ENCODE peak calls at places on chromosomes 5 and 9, in six cellular contexts. One of them, this sample, is unnamed.

GRCh38 chr5:159207222-159207615 is 2.1 kb downstream of the RNF145 start:
- DNase-seq in HepG2: no peak
- DNase-seq in stomach: no peak
- DNase-seq in K562: no peak
- DNase-seq in GM12891: no peak
- DNase-seq in sigmoid colon: no peak
- DNase-seq in this sample: no peak

GRCh38 chr5:176806137-176806536 is 4.2 kb upstream of the UNC5A start:
- DNase-seq in sigmoid colon: no peak
- DNase-seq in stomach: no peak
- DNase-seq in HepG2: no peak
- DNase-seq in K562: no peak
- DNase-seq in GM12891: no peak
- DNase-seq in this sample: no peak

GRCh38 chr9:113709721-113710120 is 166.4 kb upstream of the ZNF618 start:
- DNase-seq in HepG2: no peak
- DNase-seq in GM12891: no peak
- DNase-seq in stomach: no peak
- DNase-seq in K562: no peak
- DNase-seq in sigmoid colon: no peak
- DNase-seq in this sample: no peak

GRCh38 chr5:172699423-172699822 is 58.4 kb downstream of the NEURL1B start:
- DNase-seq in sigmoid colon: no peak
- DNase-seq in HepG2: no peak
- DNase-seq in K562: no peak
- DNase-seq in GM12891: no peak
- DNase-seq in stomach: no peak
- DNase-seq in this sample: no peak

GRCh38 chr9:76621011-76621410 is 143.2 kb upstream of the PCA3 start:
- DNase-seq in K562: no peak
- DNase-seq in sigmoid colon: no peak
- DNase-seq in HepG2: no peak
- DNase-seq in stomach: no peak
- DNase-seq in GM12891: no peak
- DNase-seq in this sample: no peak

GRCh38 chr9:89363921-89364663 is 45.8 kb downstream of the SECISBP2 start:
- DNase-seq in sigmoid colon: peak; percentile 55
- DNase-seq in K562: no peak
- DNase-seq in stomach: peak; percentile 20
- DNase-seq in GM12891: no peak
- DNase-seq in HepG2: no peak
- DNase-seq in this sample: no peak

GRCh38 chr9:92094655-92095054 is 20.6 kb downstream of the SPTLC1 start:
- DNase-seq in GM12891: no peak
- DNase-seq in HepG2: peak; percentile 5
- DNase-seq in sigmoid colon: no peak
- DNase-seq in stomach: no peak
- DNase-seq in K562: peak; percentile 46
- DNase-seq in this sample: no peak

GRCh38 chr5:39448504-39449128 is 23.8 kb upstream of the DAB2 start:
- DNase-seq in K562: no peak
- DNase-seq in HepG2: no peak
- DNase-seq in stomach: peak; percentile 25
- DNase-seq in GM12891: no peak
- DNase-seq in sigmoid colon: no peak
- DNase-seq in this sample: no peak

GRCh38 chr9:114034663-114035062 is 43.4 kb downstream of the AMBP start:
- DNase-seq in HepG2: no peak
- DNase-seq in K562: no peak
- DNase-seq in sigmoid colon: peak; percentile 33
- DNase-seq in stomach: no peak
- DNase-seq in GM12891: no peak
- DNase-seq in this sample: no peak

GRCh38 chr9:87497604-87498045 is at the start of gene DAPK1:
- DNase-seq in K562: peak; percentile 77
- DNase-seq in stomach: peak; percentile 79
- DNase-seq in GM12891: peak; percentile 29
- DNase-seq in sigmoid colon: peak; percentile 83
- DNase-seq in HepG2: peak; percentile 55
- DNase-seq in this sample: peak; percentile 61

GRCh38 chr9:123434619-123435240 is 78.7 kb downstream of the CRB2 start:
- DNase-seq in sigmoid colon: peak; percentile 29
- DNase-seq in stomach: no peak
- DNase-seq in GM12891: no peak
- DNase-seq in HepG2: peak; percentile 12
- DNase-seq in K562: peak; percentile 51
- DNase-seq in this sample: no peak

GRCh38 chr9:83706703-83707517 is 848 bp downstream of the UBQLN1 start:
- DNase-seq in GM12891: peak; percentile 15
- DNase-seq in K562: peak; percentile 31
- DNase-seq in stomach: peak; percentile 34
- DNase-seq in sigmoid colon: peak; percentile 71
- DNase-seq in HepG2: peak; percentile 30
- DNase-seq in this sample: peak; percentile 26

GRCh38 chr9:87527211-87527916 is 29.7 kb downstream of the DAPK1 start:
- DNase-seq in HepG2: no peak
- DNase-seq in GM12891: no peak
- DNase-seq in sigmoid colon: no peak
- DNase-seq in K562: no peak
- DNase-seq in stomach: no peak
- DNase-seq in this sample: no peak

GRCh38 chr5:60479542-60479941 is 220.4 kb downstream of the DEPDC1B start:
- DNase-seq in HepG2: no peak
- DNase-seq in sigmoid colon: no peak
- DNase-seq in K562: no peak
- DNase-seq in stomach: no peak
- DNase-seq in GM12891: no peak
- DNase-seq in this sample: no peak

GRCh38 chr5:1748271-1748670 is 51.4 kb downstream of the MRPL36 start:
- DNase-seq in stomach: no peak
- DNase-seq in GM12891: no peak
- DNase-seq in HepG2: no peak
- DNase-seq in sigmoid colon: peak; percentile 20
- DNase-seq in K562: no peak
- DNase-seq in this sample: no peak

GRCh38 chr9:70435948-70436347 is 21.5 kb upstream of the KLF9 start:
- DNase-seq in HepG2: no peak
- DNase-seq in sigmoid colon: no peak
- DNase-seq in K562: no peak
- DNase-seq in GM12891: no peak
- DNase-seq in stomach: no peak
- DNase-seq in this sample: no peak

GRCh38 chr5:81826128-81826527 is 75.2 kb upstream of the SSBP2 start:
- DNase-seq in stomach: no peak
- DNase-seq in GM12891: no peak
- DNase-seq in HepG2: no peak
- DNase-seq in K562: no peak
- DNase-seq in sigmoid colon: no peak
- DNase-seq in this sample: no peak

GRCh38 chr5:123476696-123477095 is 35.3 kb upstream of the CSNK1G3 start:
- DNase-seq in GM12891: no peak
- DNase-seq in K562: no peak
- DNase-seq in sigmoid colon: no peak
- DNase-seq in HepG2: no peak
- DNase-seq in stomach: no peak
- DNase-seq in this sample: no peak

GRCh38 chr9:127397722-127398647 is 1.0 kb downstream of the SLC2A8 start:
- DNase-seq in sigmoid colon: peak; percentile 77
- DNase-seq in stomach: peak; percentile 40
- DNase-seq in HepG2: peak; percentile 36
- DNase-seq in GM12891: peak; percentile 29
- DNase-seq in K562: peak; percentile 52
- DNase-seq in this sample: peak; percentile 41

GRCh38 chr5:149411738-149412519 is 32.8 kb upstream of the IL17B start:
- DNase-seq in HepG2: no peak
- DNase-seq in sigmoid colon: peak; percentile 66
- DNase-seq in K562: no peak
- DNase-seq in stomach: no peak
- DNase-seq in GM12891: no peak
- DNase-seq in this sample: no peak

GRCh38 chr9:1726993-1727759 is 288.0 kb upstream of the SMARCA2 start:
- DNase-seq in GM12891: no peak
- DNase-seq in sigmoid colon: no peak
- DNase-seq in HepG2: no peak
- DNase-seq in stomach: no peak
- DNase-seq in K562: no peak
- DNase-seq in this sample: no peak

GRCh38 chr5:80068775-80069174 is 33.6 kb downstream of the THBS4 start:
- DNase-seq in sigmoid colon: no peak
- DNase-seq in K562: no peak
- DNase-seq in stomach: no peak
- DNase-seq in HepG2: no peak
- DNase-seq in GM12891: no peak
- DNase-seq in this sample: no peak

GRCh38 chr5:36450229-36451024 is 148.7 kb upstream of the RANBP3L start:
- DNase-seq in K562: no peak
- DNase-seq in stomach: no peak
- DNase-seq in GM12891: no peak
- DNase-seq in sigmoid colon: no peak
- DNase-seq in HepG2: no peak
- DNase-seq in this sample: no peak

GRCh38 chr9:98157372-98157771 is 35.1 kb downstream of the CORO2A start:
- DNase-seq in K562: no peak
- DNase-seq in sigmoid colon: peak; percentile 41
- DNase-seq in GM12891: no peak
- DNase-seq in stomach: no peak
- DNase-seq in HepG2: no peak
- DNase-seq in this sample: no peak

GRCh38 chr9:98159790-98160189 is 32.6 kb downstream of the CORO2A start:
- DNase-seq in GM12891: no peak
- DNase-seq in HepG2: no peak
- DNase-seq in stomach: no peak
- DNase-seq in sigmoid colon: no peak
- DNase-seq in K562: no peak
- DNase-seq in this sample: no peak

GRCh38 chr9:98159301-98159700 is 33.1 kb downstream of the CORO2A start:
- DNase-seq in HepG2: no peak
- DNase-seq in K562: no peak
- DNase-seq in sigmoid colon: peak; percentile 55
- DNase-seq in GM12891: no peak
- DNase-seq in stomach: no peak
- DNase-seq in this sample: no peak

GRCh38 chr9:98154678-98155077 is 35.7 kb upstream of the TRIM14 start:
- DNase-seq in sigmoid colon: no peak
- DNase-seq in stomach: no peak
- DNase-seq in K562: no peak
- DNase-seq in GM12891: no peak
- DNase-seq in HepG2: no peak
- DNase-seq in this sample: no peak

DNA sequence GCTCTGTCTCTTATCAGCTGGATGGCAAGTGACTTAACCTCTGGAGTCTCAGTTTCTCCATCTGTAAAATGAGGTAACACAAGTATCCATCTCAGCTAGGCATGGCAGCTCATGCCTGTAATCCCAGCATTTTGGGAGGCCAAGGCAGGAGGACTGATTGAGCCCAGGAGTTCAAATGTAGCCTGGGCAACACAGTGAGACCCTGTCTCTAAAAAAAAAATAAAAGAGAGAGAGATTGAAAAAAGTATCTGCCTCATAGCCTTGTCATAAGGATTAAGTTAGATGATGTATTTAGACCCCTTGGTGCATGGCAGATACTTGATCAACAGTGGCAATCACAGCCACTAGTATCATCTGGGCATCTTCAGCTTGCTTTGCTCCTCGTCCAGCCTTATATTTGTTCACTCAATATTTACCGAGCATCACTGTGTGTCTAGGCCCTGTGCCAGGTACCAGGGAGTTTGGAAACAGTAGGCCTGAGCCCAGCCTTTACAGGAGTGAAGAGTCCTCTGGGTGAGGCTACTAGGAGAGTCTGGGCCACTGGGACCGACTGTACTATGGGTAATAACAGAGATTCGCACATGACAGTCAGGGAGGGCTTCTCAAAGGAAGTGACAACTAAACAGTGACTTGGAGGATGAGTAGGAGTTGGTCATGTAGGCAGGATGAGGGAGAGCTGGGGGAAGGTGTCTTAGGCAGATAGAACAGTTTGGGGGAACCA is 34.2 kb downstream of the CORO2A start:
- DNase-seq in stomach: peak; percentile 83
- DNase-seq in GM12891: no peak
- DNase-seq in K562: no peak
- DNase-seq in HepG2: peak; percentile 88
- DNase-seq in sigmoid colon: no peak
- DNase-seq in this sample: no peak
- TF ChIP-seq POLR2AphosphoS5 in stomach: no peak
- TF ChIP-seq POLR2AphosphoS5 in GM12891: no peak
- TF ChIP-seq POLR2AphosphoS5 in K562: no peak
- TF ChIP-seq POLR2AphosphoS5 in HepG2: no peak
- TF ChIP-seq POLR2AphosphoS5 in sigmoid colon: no peak
- TF ChIP-seq POLR2AphosphoS5 in this sample: no peak

DNA sequence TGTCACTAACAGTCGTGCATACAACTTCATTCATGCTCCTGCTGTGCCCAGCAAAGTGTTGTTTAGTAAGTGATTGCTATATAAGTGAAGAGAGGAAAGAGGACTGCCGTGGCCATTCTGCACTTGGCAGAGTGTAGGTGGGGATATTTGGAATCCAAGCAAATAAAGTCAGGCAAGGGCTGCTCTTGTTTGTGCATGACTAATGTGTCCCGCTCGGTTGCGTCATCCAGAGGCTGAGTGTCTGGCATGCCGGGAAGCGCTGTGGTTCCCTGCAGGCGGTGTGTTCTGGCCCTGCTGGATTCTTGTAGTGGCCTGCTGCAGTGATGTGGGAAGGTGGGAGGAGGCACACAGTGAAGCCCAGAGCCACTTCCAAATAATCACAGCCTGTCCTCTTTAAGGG is 136.9 kb upstream of the ANKH start:
- DNase-seq in GM12891: no peak
- DNase-seq in sigmoid colon: peak; percentile 96
- DNase-seq in K562: no peak
- DNase-seq in HepG2: peak; percentile 95
- DNase-seq in stomach: peak; percentile 90
- DNase-seq in this sample: no peak
- TF ChIP-seq POLR2AphosphoS5 in GM12891: no peak
- TF ChIP-seq POLR2AphosphoS5 in sigmoid colon: peak; percentile 58
- TF ChIP-seq POLR2AphosphoS5 in K562: no peak
- TF ChIP-seq POLR2AphosphoS5 in HepG2: no peak
- TF ChIP-seq POLR2AphosphoS5 in stomach: peak; percentile 95
- TF ChIP-seq POLR2AphosphoS5 in this sample: no peak

DNA sequence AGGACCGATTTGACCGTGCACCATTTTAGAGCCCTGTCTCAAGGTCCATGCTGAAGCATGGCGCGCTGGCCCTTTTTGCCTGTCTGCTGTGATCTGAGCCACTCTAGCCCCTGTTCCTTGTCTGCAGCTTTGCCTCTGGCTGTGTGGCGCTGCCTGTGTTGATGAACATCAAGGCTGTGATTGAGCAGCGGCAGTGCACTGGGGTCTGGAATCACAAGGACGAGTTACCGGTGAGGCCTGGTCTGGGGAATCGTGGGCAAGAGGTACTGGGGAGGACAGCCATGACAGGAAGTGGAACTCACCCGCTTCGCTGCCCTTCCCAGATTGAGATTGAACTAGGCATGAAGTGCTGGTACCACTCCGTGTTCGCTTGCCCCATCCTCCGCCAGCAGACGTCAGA is 6.3 kb downstream of the NHP2 start:
- DNase-seq in sigmoid colon: no peak
- DNase-seq in stomach: no peak
- DNase-seq in K562: no peak
- DNase-seq in GM12891: no peak
- DNase-seq in HepG2: no peak
- DNase-seq in this sample: no peak
- TF ChIP-seq POLR2AphosphoS5 in sigmoid colon: no peak
- TF ChIP-seq POLR2AphosphoS5 in stomach: no peak
- TF ChIP-seq POLR2AphosphoS5 in K562: no peak
- TF ChIP-seq POLR2AphosphoS5 in GM12891: no peak
- TF ChIP-seq POLR2AphosphoS5 in HepG2: no peak
- TF ChIP-seq POLR2AphosphoS5 in this sample: no peak

GRCh38 chr5:152676177-152676576 is 271.1 kb upstream of the NMUR2 start:
- DNase-seq in stomach: no peak
- DNase-seq in GM12891: no peak
- DNase-seq in sigmoid colon: no peak
- DNase-seq in HepG2: no peak
- DNase-seq in K562: no peak
- DNase-seq in this sample: no peak
- TF ChIP-seq POLR2AphosphoS5 in stomach: no peak
- TF ChIP-seq POLR2AphosphoS5 in GM12891: no peak
- TF ChIP-seq POLR2AphosphoS5 in sigmoid colon: no peak
- TF ChIP-seq POLR2AphosphoS5 in HepG2: no peak
- TF ChIP-seq POLR2AphosphoS5 in K562: no peak
- TF ChIP-seq POLR2AphosphoS5 in this sample: no peak

This sample was measured in GM12892.